ENCODE peak calls at places on chromosomes 12 and 14, in five cellular contexts. One of them, this sample, is unnamed.

GRCh38 chr14:67260965-67261364 is 19.7 kb downstream of the PALS1 start:
- DNase-seq in H1: no peak
- DNase-seq in neuronal stem cell: no peak
- DNase-seq in H9: no peak
- DNase-seq in mesendoderm: no peak
- DNase-seq in this sample: no peak

GRCh38 chr12:93106910-93107309 is 177.8 kb upstream of the EEA1 start:
- DNase-seq in mesendoderm: no peak
- DNase-seq in H1: no peak
- DNase-seq in neuronal stem cell: no peak
- DNase-seq in H9: no peak
- DNase-seq in this sample: no peak

GRCh38 chr14:100673085-100673806 is 53.4 kb upstream of the DLK1 start:
- DNase-seq in H1: peak
- DNase-seq in neuronal stem cell: no peak
- DNase-seq in mesendoderm: peak
- DNase-seq in H9: peak
- DNase-seq in this sample: no peak

GRCh38 chr12:24921251-24922038 is 27.5 kb downstream of the BCAT1 start:
- DNase-seq in H9: no peak
- DNase-seq in neuronal stem cell: no peak
- DNase-seq in H1: no peak
- DNase-seq in mesendoderm: no peak
- DNase-seq in this sample: peak

GRCh38 chr12:49230810-49231209 is 34.1 kb upstream of the TUBA1C start:
- DNase-seq in H9: no peak
- DNase-seq in neuronal stem cell: no peak
- DNase-seq in mesendoderm: no peak
- DNase-seq in H1: no peak
- DNase-seq in this sample: no peak

GRCh38 chr14:32472512-32473472 is 143.7 kb downstream of the AKAP6 start:
- DNase-seq in H1: no peak
- DNase-seq in mesendoderm: peak
- DNase-seq in neuronal stem cell: no peak
- DNase-seq in H9: no peak
- DNase-seq in this sample: peak

GRCh38 chr14:89243765-89244164 is 173.3 kb downstream of the FOXN3 start:
- DNase-seq in H9: no peak
- DNase-seq in H1: no peak
- DNase-seq in neuronal stem cell: no peak
- DNase-seq in mesendoderm: no peak
- DNase-seq in this sample: no peak

GRCh38 chr12:48812389-48812788 is 5.9 kb upstream of the CACNB3 start:
- DNase-seq in mesendoderm: no peak
- DNase-seq in neuronal stem cell: no peak
- DNase-seq in H1: no peak
- DNase-seq in H9: no peak
- DNase-seq in this sample: no peak

GRCh38 chr12:13486794-13487193 is 290.3 kb downstream of the EMP1 start:
- DNase-seq in mesendoderm: no peak
- DNase-seq in H1: no peak
- DNase-seq in neuronal stem cell: no peak
- DNase-seq in H9: no peak
- DNase-seq in this sample: no peak

GRCh38 chr14:69263364-69263763 is 3.4 kb downstream of the GALNT16 start:
- DNase-seq in neuronal stem cell: no peak
- DNase-seq in H1: no peak
- DNase-seq in H9: no peak
- DNase-seq in mesendoderm: no peak
- DNase-seq in this sample: peak

GRCh38 chr12:131713349-131713748 is 2.5 kb downstream of the SFSWAP start:
- DNase-seq in neuronal stem cell: no peak
- DNase-seq in H9: no peak
- DNase-seq in mesendoderm: peak
- DNase-seq in H1: no peak
- DNase-seq in this sample: no peak

GRCh38 chr12:5796171-5797091 is 148.6 kb downstream of the ANO2 start:
- DNase-seq in mesendoderm: peak
- DNase-seq in H1: peak
- DNase-seq in neuronal stem cell: peak
- DNase-seq in H9: peak
- DNase-seq in this sample: peak

GRCh38 chr14:103367995-103368394 is 17.2 kb upstream of the MARK3 start:
- DNase-seq in H9: no peak
- DNase-seq in H1: no peak
- DNase-seq in neuronal stem cell: no peak
- DNase-seq in mesendoderm: no peak
- DNase-seq in this sample: peak

DNA sequence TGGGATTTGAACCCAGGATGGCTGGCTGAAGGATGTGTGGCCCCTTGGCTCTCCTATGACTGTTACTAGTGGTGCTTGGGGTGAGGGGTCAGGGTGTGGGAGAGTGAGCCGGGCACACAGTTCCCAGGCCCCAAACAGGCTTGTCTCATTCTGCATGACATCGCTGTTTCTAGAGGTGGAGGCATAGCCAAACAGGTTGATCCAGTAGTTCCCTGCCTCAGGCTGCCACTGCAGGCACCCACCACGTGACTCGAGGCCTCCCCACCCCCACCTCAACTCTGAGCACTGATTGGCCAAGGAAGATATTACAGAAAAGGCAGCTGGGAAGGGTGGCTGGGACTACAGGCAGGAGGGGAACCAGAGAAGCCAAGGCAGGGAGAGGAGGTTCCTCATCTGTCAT is 102.6 kb downstream of the NCOR2 start:
- DNase-seq in mesendoderm: no peak
- DNase-seq in H9: no peak
- DNase-seq in neuronal stem cell: no peak
- DNase-seq in H1: no peak
- DNase-seq in this sample: no peak
- H2AK5ac ChIP-seq in mesendoderm: no peak
- H2AK5ac ChIP-seq in H9: no peak
- H2AK5ac ChIP-seq in neuronal stem cell: no peak
- H2AK5ac ChIP-seq in H1: no peak
- H2AK5ac ChIP-seq in this sample: no peak

GRCh38 chr14:21072102-21072501 is 2.0 kb downstream of the ARHGEF40 start:
- DNase-seq in neuronal stem cell: no peak
- DNase-seq in mesendoderm: peak
- DNase-seq in H1: no peak
- DNase-seq in H9: no peak
- DNase-seq in this sample: peak

GRCh38 chr14:21069388-21070082 is 569 bp upstream of the ARHGEF40 start:
- DNase-seq in H1: peak
- DNase-seq in mesendoderm: peak
- DNase-seq in neuronal stem cell: peak
- DNase-seq in H9: peak
- DNase-seq in this sample: peak

GRCh38 chr14:21071225-21072041 is 1.3 kb downstream of the ARHGEF40 start:
- DNase-seq in mesendoderm: peak
- DNase-seq in H1: no peak
- DNase-seq in neuronal stem cell: peak
- DNase-seq in H9: peak
- DNase-seq in this sample: peak

GRCh38 chr14:21070083-21070609 is at the start of gene ARHGEF40:
- DNase-seq in H1: no peak
- DNase-seq in H9: peak
- DNase-seq in neuronal stem cell: no peak
- DNase-seq in mesendoderm: peak
- DNase-seq in this sample: peak

GRCh38 chr14:21070610-21071224 is 613 bp downstream of the ARHGEF40 start:
- DNase-seq in H9: peak
- DNase-seq in neuronal stem cell: peak
- DNase-seq in mesendoderm: peak
- DNase-seq in H1: peak
- DNase-seq in this sample: peak
- H2AK5ac ChIP-seq in H9: no peak
- H2AK5ac ChIP-seq in neuronal stem cell: peak
- H2AK5ac ChIP-seq in mesendoderm: no peak
- H2AK5ac ChIP-seq in H1: no peak
- H2AK5ac ChIP-seq in this sample: peak

DNA sequence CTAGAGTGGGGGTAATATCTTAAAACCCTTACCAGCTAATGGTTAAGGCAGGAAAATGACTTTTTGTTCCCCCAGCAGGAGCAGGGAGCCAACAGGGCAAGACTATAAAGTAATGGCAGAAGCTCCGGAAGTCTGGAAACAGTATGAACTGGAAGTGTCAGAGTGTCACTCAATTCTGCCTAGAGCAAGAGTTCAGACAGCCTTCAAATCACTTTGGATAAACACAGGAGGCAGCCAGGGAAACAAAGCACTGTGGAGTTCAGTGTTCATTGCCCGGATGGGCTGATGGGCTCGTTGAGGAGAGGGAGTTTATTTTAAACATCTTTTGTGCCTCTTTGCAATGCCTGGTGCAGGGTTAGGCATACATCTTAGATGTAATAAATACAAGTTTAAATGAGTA is 16.5 kb upstream of the DYRK2 start:
- DNase-seq in H9: no peak
- DNase-seq in neuronal stem cell: no peak
- DNase-seq in H1: no peak
- DNase-seq in mesendoderm: peak
- DNase-seq in this sample: no peak
- H2AK5ac ChIP-seq in H9: no peak
- H2AK5ac ChIP-seq in neuronal stem cell: no peak
- H2AK5ac ChIP-seq in H1: no peak
- H2AK5ac ChIP-seq in mesendoderm: no peak
- H2AK5ac ChIP-seq in this sample: no peak

GRCh38 chr12:124665516-124665915 is 98.1 kb upstream of the NCOR2 start:
- DNase-seq in mesendoderm: peak
- DNase-seq in neuronal stem cell: no peak
- DNase-seq in H1: no peak
- DNase-seq in H9: no peak
- DNase-seq in this sample: peak

GRCh38 chr12:124667671-124668337 is 100.4 kb upstream of the NCOR2 start:
- DNase-seq in mesendoderm: no peak
- DNase-seq in H1: no peak
- DNase-seq in H9: no peak
- DNase-seq in neuronal stem cell: no peak
- DNase-seq in this sample: no peak

GRCh38 chr12:124666722-124667259 is 99.4 kb upstream of the NCOR2 start:
- DNase-seq in neuronal stem cell: no peak
- DNase-seq in mesendoderm: no peak
- DNase-seq in H9: no peak
- DNase-seq in H1: no peak
- DNase-seq in this sample: no peak

GRCh38 chr12:124664395-124665111 is 97.1 kb upstream of the NCOR2 start:
- DNase-seq in mesendoderm: no peak
- DNase-seq in H9: no peak
- DNase-seq in neuronal stem cell: no peak
- DNase-seq in H1: no peak
- DNase-seq in this sample: no peak

GRCh38 chr12:124668602-124669001 is 101.2 kb upstream of the NCOR2 start:
- DNase-seq in mesendoderm: no peak
- DNase-seq in H1: no peak
- DNase-seq in H9: no peak
- DNase-seq in neuronal stem cell: no peak
- DNase-seq in this sample: no peak
- H2AK5ac ChIP-seq in mesendoderm: no peak
- H2AK5ac ChIP-seq in H1: no peak
- H2AK5ac ChIP-seq in H9: no peak
- H2AK5ac ChIP-seq in neuronal stem cell: no peak
- H2AK5ac ChIP-seq in this sample: peak

DNA sequence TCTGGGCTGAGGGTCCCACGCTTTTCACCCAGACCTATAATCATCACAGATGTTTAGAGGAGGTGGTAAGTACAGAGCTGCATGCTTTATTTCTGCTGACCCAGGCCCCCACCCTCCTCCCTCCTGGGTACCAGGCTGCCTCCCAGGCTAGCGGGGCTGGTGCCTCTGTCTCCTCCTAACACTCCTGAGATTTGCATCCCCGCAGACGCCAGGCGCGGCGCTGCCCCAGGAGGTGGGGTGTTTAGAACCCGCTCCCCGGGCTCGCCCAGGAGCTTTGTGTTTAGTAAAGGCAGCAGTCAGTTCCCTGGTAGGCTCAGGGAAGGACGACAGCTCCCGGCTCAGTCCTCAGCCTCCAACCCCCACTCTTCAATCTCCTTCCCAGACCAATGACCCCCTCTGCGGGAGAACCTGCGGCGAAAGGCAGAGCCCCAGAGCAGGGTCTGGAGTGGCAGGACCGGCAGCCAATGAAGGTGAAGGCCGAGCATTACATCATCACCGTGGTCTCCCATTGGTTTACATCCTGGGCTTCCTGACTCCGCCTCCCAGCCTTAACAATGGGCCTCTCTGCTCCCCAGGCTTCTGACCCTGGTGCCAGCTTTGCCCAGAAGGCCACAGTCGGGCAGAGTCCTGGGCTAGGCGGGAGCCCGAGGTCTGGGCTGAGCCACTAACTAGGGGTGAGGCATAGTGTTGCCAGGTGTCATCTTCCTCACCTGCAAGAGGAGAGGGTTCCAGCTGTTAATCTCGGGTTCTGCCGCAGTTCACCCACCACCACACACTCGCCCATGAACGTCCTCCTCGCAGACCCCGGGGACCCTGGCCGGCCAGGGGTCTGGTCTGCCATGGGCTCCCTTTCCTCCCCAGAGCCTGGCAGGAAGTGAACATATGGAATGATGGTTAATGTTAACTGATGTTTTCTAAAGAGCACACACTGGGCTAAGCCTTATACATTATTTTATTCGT is 57.5 kb downstream of the CALM1 start:
- DNase-seq in H1: peak
- DNase-seq in mesendoderm: peak
- DNase-seq in neuronal stem cell: peak
- DNase-seq in H9: peak
- DNase-seq in this sample: peak
- H2AK5ac ChIP-seq in H1: no peak
- H2AK5ac ChIP-seq in mesendoderm: no peak
- H2AK5ac ChIP-seq in neuronal stem cell: peak
- H2AK5ac ChIP-seq in H9: no peak
- H2AK5ac ChIP-seq in this sample: no peak

GRCh38 chr12:53499261-53500118 is at the start of gene MAP3K12:
- DNase-seq in neuronal stem cell: peak
- DNase-seq in H1: peak
- DNase-seq in mesendoderm: peak
- DNase-seq in H9: peak
- DNase-seq in this sample: peak
- H2AK5ac ChIP-seq in neuronal stem cell: no peak
- H2AK5ac ChIP-seq in H1: peak
- H2AK5ac ChIP-seq in mesendoderm: no peak
- H2AK5ac ChIP-seq in H9: no peak
- H2AK5ac ChIP-seq in this sample: peak

This sample was measured in IMR-90.